ENCODE peak calls at places on chromosomes 7 and 10, in six cellular contexts. D is OCI-LY7; G is kidney; A is CD8-positive, alpha-beta memory T cell; Y is stomach; W is heart right ventricle. V is an unnamed sample.

GRCh38 chr7:116327135-116327534 is 116.8 kb downstream of the TES start:
- DNase-seq in Y (no peak), D (no peak), A (no peak), G (no peak), W (no peak), V (no peak)

GRCh38 chr7:55409474-55410225 is 44.5 kb downstream of the LANCL2 start:
- DNase-seq in D (no peak), G (no peak), W (no peak), A (no peak), Y (no peak), V (no peak)

GRCh38 chr7:158407581-158408331 is 179.9 kb downstream of the PTPRN2 start:
- DNase-seq in A (no peak), D (peak; percentile 30), Y (no peak), W (no peak), G (no peak), V (no peak)

GRCh38 chr10:70357447-70358035 is 24.9 kb downstream of the LRRC20 start:
- DNase-seq in W (no peak), G (peak; percentile 9), D (no peak), Y (no peak), A (no peak), V (no peak)

GRCh38 chr10:14086596-14086995 is 244.1 kb downstream of the FRMD4A start:
- DNase-seq in G (no peak), W (no peak), D (no peak), A (no peak), Y (no peak), V (no peak)

GRCh38 chr10:86330778-86331763 is 35.5 kb downstream of the GRID1 start:
- DNase-seq in W (no peak), G (peak; percentile 41), Y (no peak), A (no peak), D (no peak), V (no peak)

GRCh38 chr10:14604181-14605142 is 170.2 kb downstream of the FAM107B start:
- DNase-seq in D (peak; percentile 88), A (peak; percentile 67), Y (peak; percentile 86), W (peak; percentile 79), G (peak; percentile 94), V (peak; percentile 88)

GRCh38 chr10:5242585-5242984 is 45.9 kb downstream of the AKR1C4 start:
- DNase-seq in A (no peak), W (no peak), Y (no peak), G (no peak), D (no peak), V (no peak)

GRCh38 chr7:157817433-157817832 is 480.6 kb downstream of the DNAJB6 start:
- DNase-seq in D (no peak), Y (no peak), A (no peak), W (no peak), G (peak; percentile 32), V (no peak)

GRCh38 chr7:19362099-19362498 is 216.9 kb upstream of the FERD3L start:
- DNase-seq in A (no peak), Y (no peak), D (no peak), G (no peak), W (no peak), V (no peak)

GRCh38 chr7:40175725-40176510 is 41.1 kb downstream of the SUGCT start:
- DNase-seq in G (no peak), Y (no peak), W (no peak), A (no peak), D (no peak), V (no peak)

GRCh38 chr10:78312197-78313046 is 278.8 kb downstream of the RPS24 start:
- DNase-seq in G (no peak), D (no peak), Y (no peak), W (no peak), A (no peak), V (no peak)

GRCh38 chr7:50206521-50207250 is 97.8 kb upstream of the IKZF1 start:
- DNase-seq in W (no peak), G (peak; percentile 67), A (peak; percentile 36), Y (no peak), D (no peak), V (no peak)

GRCh38 chr7:16891338-16891737 is 9.6 kb upstream of the AGR3 start:
- DNase-seq in G (no peak), W (peak; percentile 9), D (peak; percentile 2), A (no peak), Y (peak; percentile 40), V (no peak)

GRCh38 chr10:95445837-95446347 is 115.3 kb downstream of the SORBS1 start:
- DNase-seq in Y (peak; percentile 49), G (no peak), A (no peak), D (peak; percentile 58), W (peak; percentile 68), V (peak; percentile 60)

GRCh38 chr7:137755846-137756685 is 90.7 kb downstream of the DGKI start:
- DNase-seq in Y (no peak), A (no peak), W (no peak), G (no peak), D (no peak), V (no peak)

GRCh38 chr7:75064291-75064690 is 9.3 kb downstream of the RCC1L start:
- DNase-seq in W (no peak), G (no peak), A (no peak), Y (no peak), D (no peak), V (no peak)

GRCh38 chr10:19048901-19049300 is 300 bp downstream of the MALRD1 start:
- DNase-seq in Y (no peak), A (no peak), D (no peak), G (no peak), W (no peak), V (no peak)

GRCh38 chr7:40346554-40346953 is 211.7 kb downstream of the SUGCT start:
- DNase-seq in Y (no peak), A (no peak), W (no peak), D (no peak), G (no peak), V (no peak)

GRCh38 chr7:39622609-39623311 is 612 bp upstream of the RALA start:
- DNase-seq in A (peak; percentile 2), Y (no peak), W (no peak), D (no peak), G (peak; percentile 86), V (no peak)

GRCh38 chr10:93440591-93441012 is 41.5 kb downstream of the MYOF start:
- DNase-seq in Y (no peak), D (no peak), W (no peak), G (no peak), A (no peak), V (no peak)
- H3K4me1 ChIP-seq in Y (peaks cover 84% of the 10 kb centered on the region), D (peaks cover under 1% of the 10 kb centered on the region), W (peaks cover 70% of the 10 kb centered on the region), G (peaks cover 46% of the 10 kb centered on the region), A (no peaks in the 10 kb centered on the region), V (peaks cover 53% of the 10 kb centered on the region)

GRCh38 chr10:43689007-43689491 is 40.4 kb upstream of the ZNF32 start:
- DNase-seq in W (no peak), G (no peak), D (no peak), A (no peak), Y (no peak), V (no peak)
- H3K4me3 ChIP-seq in W (peak overlapping the region; percentile 63), G (peak overlapping the region; percentile 82), D (no peak overlapping the region), A (peak overlapping the region; percentile 91), Y (peak overlapping the region; percentile 50), V (no peak overlapping the region)

GRCh38 chr10:130485241-130485957 is 349.2 kb downstream of the GLRX3 start:
- DNase-seq in Y (no peak), G (no peak), W (no peak), D (no peak), A (no peak), V (no peak)

GRCh38 chr10:130485958-130486680 is 349.9 kb downstream of the GLRX3 start:
- DNase-seq in D (no peak), Y (no peak), W (no peak), G (peak; percentile 91), A (no peak), V (no peak)

GRCh38 chr10:130484912-130485180 is 348.7 kb downstream of the GLRX3 start:
- DNase-seq in W (no peak), G (no peak), A (no peak), D (no peak), Y (no peak), V (no peak)

GRCh38 chr10:130481076-130481930 is 345.1 kb downstream of the GLRX3 start:
- DNase-seq in Y (no peak), D (no peak), A (no peak), G (no peak), W (no peak), V (no peak)

DNA sequence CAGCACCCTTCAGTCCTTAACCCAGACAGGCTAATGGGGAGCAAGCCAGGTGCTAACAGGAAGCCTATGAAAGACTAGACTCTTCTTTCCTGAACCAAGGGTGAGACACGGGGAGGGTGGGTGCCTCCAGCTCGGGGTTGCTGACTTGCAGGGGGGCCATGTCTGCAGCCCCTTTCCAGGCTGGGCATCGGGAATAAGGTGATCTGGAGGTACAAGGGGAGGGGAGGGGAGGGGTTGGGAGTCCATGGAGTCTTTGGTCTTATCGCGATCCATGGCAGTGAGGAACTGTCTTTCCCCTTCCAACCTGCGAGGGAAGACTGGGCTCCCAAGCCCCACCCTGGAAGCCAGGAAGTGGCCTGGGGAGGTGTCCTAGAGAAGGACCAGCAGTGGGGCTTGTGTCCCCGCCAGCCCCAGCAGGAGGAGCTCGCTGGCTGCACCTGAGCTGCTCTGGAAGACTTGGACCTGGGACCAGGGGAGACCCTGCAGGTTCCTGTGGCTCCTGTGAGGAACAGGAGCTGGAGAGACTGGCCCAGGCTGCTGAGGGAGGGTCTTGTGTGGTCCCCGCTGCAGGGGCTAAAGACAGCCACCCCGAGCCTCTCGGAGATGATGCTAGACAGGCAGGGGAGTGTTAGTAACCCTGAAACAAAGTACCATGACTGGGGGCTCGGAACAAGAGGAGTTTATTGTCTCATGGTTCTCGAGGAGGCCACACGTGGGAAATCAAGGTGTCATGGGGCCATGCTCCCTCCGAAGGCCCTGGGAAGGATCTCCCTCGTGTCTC is 348.1 kb downstream of the GLRX3 start:
- DNase-seq in A (no peak), D (no peak), G (no peak), W (no peak), Y (no peak), V (no peak)
- H3K9me3 ChIP-seq in A (no peaks in the 10 kb centered on the region), D (no peaks in the 10 kb centered on the region), G (no peaks in the 10 kb centered on the region), W (no peaks in the 10 kb centered on the region), Y (peaks cover 4% of the 10 kb centered on the region), V (no peaks in the 10 kb centered on the region)

DNA sequence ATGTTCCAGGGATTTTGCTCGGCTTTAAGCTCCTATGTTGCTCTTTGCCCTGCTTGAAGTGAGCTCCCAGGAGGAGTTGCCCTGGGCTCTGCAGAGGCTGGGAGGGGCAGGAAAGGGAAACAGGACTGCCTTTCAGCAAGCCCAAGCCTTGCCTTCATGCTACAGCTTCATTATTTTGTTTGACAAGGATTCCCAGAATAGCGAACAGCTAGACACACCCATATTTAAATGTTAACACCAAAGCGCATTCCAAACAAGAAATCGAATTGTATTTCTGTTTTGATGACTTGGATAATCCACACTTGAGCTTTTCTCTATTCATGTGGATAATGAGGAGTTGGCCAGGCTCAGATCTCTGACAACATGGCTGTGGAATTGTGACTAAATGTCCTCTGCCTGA is 6.3 kb downstream of the KIAA1217 start:
- DNase-seq in G (no peak), W (peak; percentile 47), A (no peak), D (no peak), Y (no peak), V (peak; percentile 58)
- H3K4me1 ChIP-seq in G (peaks cover 16% of the 10 kb centered on the region), W (peaks cover 45% of the 10 kb centered on the region), A (no peaks in the 10 kb centered on the region), D (no peaks in the 10 kb centered on the region), Y (peaks cover 13% of the 10 kb centered on the region), V (peaks cover 47% of the 10 kb centered on the region)